ENCODE peak calls at places on chromosome X, in six cellular contexts. One of them, this sample, is unnamed.
A peak's percentile ranks its signal among the peaks of the same experiment; 100 is the strongest.

GRCh38 chrX:44705817-44706551 is 137.8 kb upstream of the DUSP21 start:
- DNase-seq in fibroblast of pulmonary artery: no peak
- DNase-seq in endodermal cell: no peak
- DNase-seq in AG09309: no peak
- DNase-seq in neural progenitor cell: no peak
- DNase-seq in esophagus squamous epithelium: no peak
- DNase-seq in this sample: no peak

GRCh38 chrX:55818673-55819375 is 101.3 kb downstream of the RRAGB start:
- DNase-seq in fibroblast of pulmonary artery: no peak
- DNase-seq in endodermal cell: peak; percentile 56
- DNase-seq in AG09309: no peak
- DNase-seq in neural progenitor cell: no peak
- DNase-seq in esophagus squamous epithelium: no peak
- DNase-seq in this sample: no peak

GRCh38 chrX:20015422-20015821 is 24.6 kb upstream of the BCLAF3 start:
- DNase-seq in fibroblast of pulmonary artery: no peak
- DNase-seq in endodermal cell: no peak
- DNase-seq in AG09309: no peak
- DNase-seq in neural progenitor cell: no peak
- DNase-seq in esophagus squamous epithelium: no peak
- DNase-seq in this sample: no peak

GRCh38 chrX:22109442-22109841 is 77.3 kb downstream of the PHEX start:
- DNase-seq in fibroblast of pulmonary artery: peak; percentile 10
- DNase-seq in endodermal cell: no peak
- DNase-seq in AG09309: no peak
- DNase-seq in neural progenitor cell: no peak
- DNase-seq in esophagus squamous epithelium: no peak
- DNase-seq in this sample: peak; percentile 39

GRCh38 chrX:1462596-1463251 is 10.0 kb upstream of the ASMTL start:
- DNase-seq in fibroblast of pulmonary artery: peak; percentile 95
- DNase-seq in endodermal cell: no peak
- DNase-seq in AG09309: peak; percentile 51
- DNase-seq in neural progenitor cell: no peak
- DNase-seq in esophagus squamous epithelium: no peak
- DNase-seq in this sample: peak; percentile 76

GRCh38 chrX:74104356-74105065 is 199.5 kb upstream of the ZCCHC13 start:
- DNase-seq in fibroblast of pulmonary artery: no peak
- DNase-seq in endodermal cell: no peak
- DNase-seq in AG09309: peak; percentile 33
- DNase-seq in neural progenitor cell: no peak
- DNase-seq in esophagus squamous epithelium: no peak
- DNase-seq in this sample: peak; percentile 61

GRCh38 chrX:55582447-55582846 is 40.8 kb upstream of the FOXR2 start:
- DNase-seq in fibroblast of pulmonary artery: no peak
- DNase-seq in endodermal cell: no peak
- DNase-seq in AG09309: no peak
- DNase-seq in neural progenitor cell: no peak
- DNase-seq in esophagus squamous epithelium: no peak
- DNase-seq in this sample: no peak

GRCh38 chrX:20361890-20362262 is 95.2 kb upstream of the RPS6KA3 start:
- DNase-seq in fibroblast of pulmonary artery: peak; percentile 59
- DNase-seq in endodermal cell: peak; percentile 52
- DNase-seq in AG09309: no peak
- DNase-seq in neural progenitor cell: peak; percentile 27
- DNase-seq in esophagus squamous epithelium: no peak
- DNase-seq in this sample: peak; percentile 77

GRCh38 chrX:150198776-150199175 is 164.3 kb upstream of the MAMLD1 start:
- DNase-seq in fibroblast of pulmonary artery: no peak
- DNase-seq in endodermal cell: no peak
- DNase-seq in AG09309: no peak
- DNase-seq in neural progenitor cell: no peak
- DNase-seq in esophagus squamous epithelium: no peak
- DNase-seq in this sample: no peak

GRCh38 chrX:48854898-48855297 is 19.5 kb upstream of the PCSK1N start:
- DNase-seq in fibroblast of pulmonary artery: peak; percentile 3
- DNase-seq in endodermal cell: peak; percentile 53
- DNase-seq in AG09309: no peak
- DNase-seq in neural progenitor cell: peak; percentile 15
- DNase-seq in esophagus squamous epithelium: no peak
- DNase-seq in this sample: peak; percentile 44

GRCh38 chrX:66815227-66815626 is 176.3 kb upstream of the EDA2R start:
- DNase-seq in fibroblast of pulmonary artery: no peak
- DNase-seq in endodermal cell: no peak
- DNase-seq in AG09309: no peak
- DNase-seq in neural progenitor cell: no peak
- DNase-seq in esophagus squamous epithelium: no peak
- DNase-seq in this sample: no peak

GRCh38 chrX:154818916-154819770 is 13.9 kb upstream of the MPP1 start:
- DNase-seq in fibroblast of pulmonary artery: no peak
- DNase-seq in endodermal cell: no peak
- DNase-seq in AG09309: no peak
- DNase-seq in neural progenitor cell: no peak
- DNase-seq in esophagus squamous epithelium: no peak
- DNase-seq in this sample: no peak

GRCh38 chrX:120514236-120514635 is 45.1 kb upstream of the LAMP2 start:
- DNase-seq in fibroblast of pulmonary artery: peak; percentile 34
- DNase-seq in endodermal cell: peak; percentile 42
- DNase-seq in AG09309: no peak
- DNase-seq in neural progenitor cell: peak; percentile 8
- DNase-seq in esophagus squamous epithelium: no peak
- DNase-seq in this sample: peak; percentile 60

GRCh38 chrX:110408949-110409588 is 50.4 kb downstream of the RTL9 start:
- DNase-seq in fibroblast of pulmonary artery: peak; percentile 66
- DNase-seq in endodermal cell: no peak
- DNase-seq in AG09309: no peak
- DNase-seq in neural progenitor cell: no peak
- DNase-seq in esophagus squamous epithelium: no peak
- DNase-seq in this sample: peak; percentile 52

GRCh38 chrX:135516376-135516775 is 4.1 kb upstream of the INTS6L start:
- DNase-seq in fibroblast of pulmonary artery: no peak
- DNase-seq in endodermal cell: peak; percentile 67
- DNase-seq in AG09309: no peak
- DNase-seq in neural progenitor cell: peak; percentile 4
- DNase-seq in esophagus squamous epithelium: no peak
- DNase-seq in this sample: no peak

GRCh38 chrX:49627030-49627777 is 28.4 kb downstream of the GAGE1 start:
- DNase-seq in fibroblast of pulmonary artery: no peak
- DNase-seq in endodermal cell: peak; percentile 77
- DNase-seq in AG09309: no peak
- DNase-seq in neural progenitor cell: peak; percentile 7
- DNase-seq in esophagus squamous epithelium: no peak
- DNase-seq in this sample: no peak

GRCh38 chrX:68249401-68249831 is 183.9 kb downstream of the OPHN1 start:
- DNase-seq in fibroblast of pulmonary artery: peak; percentile 3
- DNase-seq in endodermal cell: no peak
- DNase-seq in AG09309: no peak
- DNase-seq in neural progenitor cell: no peak
- DNase-seq in esophagus squamous epithelium: no peak
- DNase-seq in this sample: no peak

GRCh38 chrX:97158270-97158669 is 274.6 kb downstream of the RPA4 start:
- DNase-seq in fibroblast of pulmonary artery: no peak
- DNase-seq in endodermal cell: no peak
- DNase-seq in AG09309: no peak
- DNase-seq in neural progenitor cell: no peak
- DNase-seq in esophagus squamous epithelium: no peak
- DNase-seq in this sample: no peak

GRCh38 chrX:65035451-65035779 is 59.2 kb upstream of the ZC4H2 start:
- DNase-seq in fibroblast of pulmonary artery: peak; percentile 21
- DNase-seq in endodermal cell: peak; percentile 76
- DNase-seq in AG09309: no peak
- DNase-seq in neural progenitor cell: peak; percentile 65
- DNase-seq in esophagus squamous epithelium: no peak
- DNase-seq in this sample: no peak

GRCh38 chrX:52265713-52266112 is 81.0 kb downstream of the MAGED4 start:
- DNase-seq in fibroblast of pulmonary artery: no peak
- DNase-seq in endodermal cell: no peak
- DNase-seq in AG09309: no peak
- DNase-seq in neural progenitor cell: peak; percentile 58
- DNase-seq in esophagus squamous epithelium: no peak
- DNase-seq in this sample: no peak

GRCh38 chrX:31336419-31336818 is 264.6 kb upstream of the FTHL17 start:
- DNase-seq in fibroblast of pulmonary artery: no peak
- DNase-seq in endodermal cell: no peak
- DNase-seq in AG09309: no peak
- DNase-seq in neural progenitor cell: no peak
- DNase-seq in esophagus squamous epithelium: no peak
- DNase-seq in this sample: no peak

GRCh38 chrX:148658115-148658725 is 157.8 kb downstream of the AFF2 start:
- DNase-seq in fibroblast of pulmonary artery: no peak
- DNase-seq in endodermal cell: no peak
- DNase-seq in AG09309: no peak
- DNase-seq in neural progenitor cell: no peak
- DNase-seq in esophagus squamous epithelium: no peak
- DNase-seq in this sample: no peak

GRCh38 chrX:38806054-38806389 is 4.8 kb downstream of the MID1IP1 start:
- DNase-seq in fibroblast of pulmonary artery: no peak
- DNase-seq in endodermal cell: no peak
- DNase-seq in AG09309: no peak
- DNase-seq in neural progenitor cell: no peak
- DNase-seq in esophagus squamous epithelium: no peak
- DNase-seq in this sample: no peak

GRCh38 chrX:139204576-139204902 is 326.0 kb upstream of the F9 start:
- DNase-seq in fibroblast of pulmonary artery: no peak
- DNase-seq in endodermal cell: no peak
- DNase-seq in AG09309: no peak
- DNase-seq in neural progenitor cell: no peak
- DNase-seq in esophagus squamous epithelium: no peak
- DNase-seq in this sample: no peak

GRCh38 chrX:14712096-14712495 is 160.8 kb downstream of the FANCB start:
- DNase-seq in fibroblast of pulmonary artery: no peak
- DNase-seq in endodermal cell: no peak
- DNase-seq in AG09309: no peak
- DNase-seq in neural progenitor cell: peak; percentile 2
- DNase-seq in esophagus squamous epithelium: no peak
- DNase-seq in this sample: peak; percentile 28

DNA sequence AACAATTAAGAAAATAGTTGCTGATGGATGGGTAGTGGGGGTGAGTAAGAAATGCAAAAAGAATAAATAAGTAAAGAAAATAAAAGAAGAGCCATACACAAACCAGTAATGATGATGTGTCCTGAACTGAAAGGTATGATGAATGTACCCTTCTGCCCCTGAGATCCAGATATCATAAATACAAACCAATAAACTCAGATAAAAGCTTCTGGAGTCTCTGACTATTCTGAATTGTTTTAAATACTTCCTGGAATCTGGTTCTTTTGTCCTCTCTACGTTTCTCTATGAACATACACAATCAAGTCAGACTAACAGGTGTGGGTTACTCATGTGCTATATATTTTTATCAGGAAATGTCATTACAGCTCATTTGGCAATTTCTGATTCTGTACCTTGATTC is 153.4 kb downstream of the PPP1R2C start:
- DNase-seq in fibroblast of pulmonary artery: no peak
- DNase-seq in endodermal cell: no peak
- DNase-seq in AG09309: no peak
- DNase-seq in neural progenitor cell: no peak
- DNase-seq in esophagus squamous epithelium: no peak
- DNase-seq in this sample: no peak
- TF ChIP-seq CTCF in fibroblast of pulmonary artery: no peak
- TF ChIP-seq CTCF in endodermal cell: no peak
- TF ChIP-seq CTCF in AG09309: no peak
- TF ChIP-seq CTCF in neural progenitor cell: no peak
- TF ChIP-seq CTCF in esophagus squamous epithelium: no peak
- TF ChIP-seq CTCF in this sample: no peak

DNA sequence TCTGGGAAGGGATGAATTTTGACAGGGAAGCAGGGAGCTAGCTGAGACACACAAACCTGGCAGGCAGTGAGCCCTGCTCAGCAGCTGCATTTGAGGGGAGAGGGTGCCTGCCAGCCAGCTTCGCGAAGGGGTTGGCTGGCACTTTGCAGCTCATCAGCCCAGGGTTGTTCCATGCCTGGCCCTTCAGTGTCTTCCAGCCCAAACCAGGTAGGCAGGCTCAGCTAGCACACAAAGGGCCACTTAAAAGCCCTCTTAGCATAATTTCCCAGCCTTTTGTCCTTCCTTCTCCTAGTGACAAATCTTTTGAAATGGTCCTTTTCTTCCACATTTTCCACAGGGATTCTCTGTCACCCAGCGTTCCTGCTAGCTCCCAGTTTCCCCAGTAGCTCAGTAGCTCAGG is 4.3 kb upstream of the FRMPD3 start:
- DNase-seq in fibroblast of pulmonary artery: no peak
- DNase-seq in endodermal cell: peak; percentile 67
- DNase-seq in AG09309: no peak
- DNase-seq in neural progenitor cell: peak; percentile 18
- DNase-seq in esophagus squamous epithelium: no peak
- DNase-seq in this sample: no peak
- H3K4me3 ChIP-seq in fibroblast of pulmonary artery: no peak overlapping the region
- H3K4me3 ChIP-seq in endodermal cell: no peak overlapping the region
- H3K4me3 ChIP-seq in AG09309: no peak overlapping the region
- H3K4me3 ChIP-seq in neural progenitor cell: no peak overlapping the region
- H3K4me3 ChIP-seq in esophagus squamous epithelium: no peak overlapping the region
- H3K4me3 ChIP-seq in this sample: no peak overlapping the region

DNA sequence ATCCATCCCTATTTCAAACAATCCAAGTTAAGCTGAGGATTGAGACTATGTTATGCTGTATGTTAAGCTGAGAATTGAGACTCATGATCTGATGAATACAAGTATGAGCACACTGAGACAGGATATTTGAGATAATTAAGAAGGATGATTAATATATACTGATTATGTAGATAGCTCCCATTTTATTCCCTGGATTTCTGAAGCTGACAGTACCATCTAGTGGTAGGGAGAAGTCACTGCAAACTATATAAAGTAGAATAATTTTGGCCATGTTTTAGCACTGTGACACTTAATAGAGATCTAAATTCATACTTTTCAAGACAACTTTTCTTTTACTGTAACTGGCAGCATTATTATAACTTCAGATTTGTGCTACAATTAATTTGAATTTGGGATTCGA is 63.8 kb upstream of the HPRT1 start:
- DNase-seq in fibroblast of pulmonary artery: peak; percentile 21
- DNase-seq in endodermal cell: no peak
- DNase-seq in AG09309: no peak
- DNase-seq in neural progenitor cell: peak; percentile 2
- DNase-seq in esophagus squamous epithelium: no peak
- DNase-seq in this sample: peak; percentile 29
- TF ChIP-seq CTCF in fibroblast of pulmonary artery: peak; percentile 65
- TF ChIP-seq CTCF in endodermal cell: peak; percentile 80
- TF ChIP-seq CTCF in AG09309: peak; percentile 64
- TF ChIP-seq CTCF in neural progenitor cell: peak; percentile 74
- TF ChIP-seq CTCF in esophagus squamous epithelium: peak; percentile 59
- TF ChIP-seq CTCF in this sample: peak; percentile 57

DNA sequence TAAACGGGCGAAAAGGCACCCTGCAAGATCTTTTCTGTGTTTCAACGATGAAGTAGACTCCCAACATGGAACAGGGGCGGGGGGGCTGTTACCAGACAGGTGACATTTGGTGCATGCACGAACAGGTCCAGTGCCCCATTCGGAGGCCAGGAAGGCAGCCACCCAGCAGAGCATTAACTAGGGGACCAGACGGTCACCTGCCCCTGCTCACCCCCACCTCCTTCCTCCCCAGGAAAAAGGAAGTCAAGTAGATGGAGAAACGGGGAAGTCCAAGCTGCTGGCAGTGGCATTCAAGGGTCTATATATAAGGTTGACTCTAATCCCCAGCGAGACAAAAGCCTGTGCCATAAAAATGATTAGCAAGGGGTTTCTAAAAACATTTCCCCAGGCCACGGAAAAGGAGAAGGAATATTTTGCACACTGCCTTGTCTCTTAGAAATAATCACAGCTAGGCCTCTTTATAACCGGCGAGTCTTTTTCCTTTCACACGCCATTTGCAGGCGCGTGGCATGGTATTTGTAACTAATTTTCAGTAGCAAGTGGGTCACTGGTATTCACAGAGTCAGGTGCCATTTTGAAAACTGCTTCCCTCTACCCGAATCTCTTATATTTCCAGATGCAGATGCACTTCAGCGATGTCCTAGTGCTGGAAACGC is 1.2 kb upstream of the TMSB4X start:
- DNase-seq in fibroblast of pulmonary artery: no peak
- DNase-seq in endodermal cell: peak; percentile 58
- DNase-seq in AG09309: no peak
- DNase-seq in neural progenitor cell: peak; percentile 5
- DNase-seq in esophagus squamous epithelium: no peak
- DNase-seq in this sample: no peak
- H3K4me3 ChIP-seq in fibroblast of pulmonary artery: peak overlapping the region; percentile 75
- H3K4me3 ChIP-seq in endodermal cell: peak overlapping the region; percentile 91
- H3K4me3 ChIP-seq in AG09309: no peak overlapping the region
- H3K4me3 ChIP-seq in neural progenitor cell: peak overlapping the region; percentile 97
- H3K4me3 ChIP-seq in esophagus squamous epithelium: peak overlapping the region; percentile 74
- H3K4me3 ChIP-seq in this sample: no peak overlapping the region

This sample was measured in choroid plexus epithelial cell.